ENCODE peak calls at places on chromosomes 3 and 15, in eight cellular contexts. R, E, Q, U, C, G, D and P are unnamed samples.

GRCh38 chr3:62405117-62405516 is 31.8 kb upstream of the FEZF2 start:
- DNase-seq in G (no peak), E (no peak), U (no peak), R (no peak), C (no peak), Q (no peak), D (no peak), P (no peak)

GRCh38 chr3:94285874-94286273 is 223.0 kb downstream of the NSUN3 start:
- DNase-seq in E (peak), R (no peak), U (no peak), D (no peak), Q (no peak), G (no peak), C (no peak), P (no peak)

GRCh38 chr3:158539414-158540014 is 31.5 kb upstream of the MLF1 start:
- DNase-seq in E (peak), R (peak), C (no peak), D (peak), Q (peak), G (no peak), U (peak), P (peak)

GRCh38 chr15:76903251-76903681 is 1.9 kb downstream of the SCAPER start:
- DNase-seq in U (no peak), Q (peak), G (no peak), D (peak), C (no peak), E (peak), R (no peak), P (no peak)

GRCh38 chr3:44323341-44323955 is 15.1 kb upstream of the TCAIM start:
- DNase-seq in C (peak), D (peak), U (peak), E (peak), G (no peak), R (peak), Q (peak), P (peak)

GRCh38 chr3:188673509-188674239 is 498.1 kb upstream of the TPRG1 start:
- DNase-seq in D (no peak), R (no peak), U (no peak), E (peak), G (no peak), C (no peak), Q (peak), P (no peak)

GRCh38 chr3:121330586-121330985 is 215.2 kb downstream of the POLQ start:
- DNase-seq in D (no peak), Q (no peak), R (no peak), G (no peak), C (no peak), E (no peak), U (no peak), P (no peak)

GRCh38 chr3:99842826-99843589 is 25.3 kb downstream of the CMSS1 start:
- DNase-seq in D (no peak), Q (peak), C (no peak), E (peak), G (no peak), U (no peak), R (no peak), P (no peak)

GRCh38 chr15:64182859-64183258 is 20.0 kb upstream of the PPIB start:
- DNase-seq in C (no peak), E (no peak), U (no peak), G (no peak), D (no peak), Q (no peak), R (no peak), P (no peak)

GRCh38 chr3:102141096-102141912 is 292.0 kb downstream of the NFKBIZ start:
- DNase-seq in G (no peak), C (no peak), D (no peak), Q (no peak), E (peak), U (no peak), R (no peak), P (no peak)

GRCh38 chr3:124832782-124833709 is 54.1 kb downstream of the ITGB5 start:
- DNase-seq in C (no peak), E (peak), D (no peak), U (no peak), G (no peak), Q (peak), R (no peak), P (no peak)

GRCh38 chr3:38574411-38575278 is 74.8 kb downstream of the SCN5A start:
- DNase-seq in R (peak), Q (no peak), E (no peak), D (no peak), U (no peak), C (no peak), G (no peak), P (no peak)

GRCh38 chr15:88623061-88623460 is 1.9 kb downstream of the AEN start:
- DNase-seq in D (peak), E (peak), G (no peak), C (no peak), R (no peak), U (peak), Q (peak), P (no peak)

GRCh38 chr3:70780790-70781189 is 468.4 kb upstream of the MDFIC2 start:
- DNase-seq in R (no peak), D (no peak), G (no peak), E (no peak), Q (no peak), C (no peak), U (no peak), P (no peak)

GRCh38 chr3:194346035-194346434 is 5.1 kb downstream of the CPN2 start:
- DNase-seq in G (no peak), U (no peak), D (no peak), Q (no peak), C (no peak), E (no peak), R (no peak), P (no peak)

GRCh38 chr3:177463863-177464262 is 266.6 kb upstream of the TBL1XR1 start:
- DNase-seq in C (no peak), E (peak), U (no peak), R (no peak), G (no peak), D (no peak), Q (no peak), P (no peak)

GRCh38 chr15:73270366-73271097 is 98.2 kb downstream of the HCN4 start:
- DNase-seq in C (no peak), G (no peak), D (no peak), Q (no peak), E (peak), U (no peak), R (no peak), P (no peak)

GRCh38 chr3:138944136-138944658 is 2.7 kb downstream of the FOXL2 start:
- DNase-seq in C (no peak), R (no peak), U (no peak), G (no peak), E (no peak), Q (no peak), D (no peak), P (peak)

GRCh38 chr15:58384667-58385066 is 47.1 kb upstream of the LIPC start:
- DNase-seq in D (no peak), G (no peak), U (no peak), Q (no peak), E (no peak), C (no peak), R (no peak), P (no peak)

GRCh38 chr15:85327820-85328219 is 52.6 kb upstream of the AKAP13 start:
- DNase-seq in R (no peak), C (no peak), E (no peak), U (no peak), D (no peak), G (no peak), Q (no peak), P (no peak)

GRCh38 chr15:36632196-36632595 is 52.8 kb downstream of the CDIN1 start:
- DNase-seq in G (no peak), E (peak), Q (peak), D (no peak), U (no peak), C (no peak), R (no peak), P (no peak)

GRCh38 chr3:143002083-143002712 is 828 bp downstream of the U2SURP start:
- DNase-seq in C (no peak), E (peak), R (no peak), G (no peak), U (no peak), D (peak), Q (no peak), P (no peak)

GRCh38 chr3:171461087-171461917 is 1.1 kb upstream of the TNIK start:
- DNase-seq in R (peak), G (no peak), Q (peak), E (peak), C (peak), U (peak), D (peak), P (no peak)

GRCh38 chr15:51759557-51760070 is 8.2 kb downstream of the TMOD2 start:
- DNase-seq in E (peak), U (no peak), D (no peak), G (no peak), C (no peak), Q (peak), R (no peak), P (peak)

GRCh38 chr3:178558637-178559036 is 22.4 kb downstream of the KCNMB2 start:
- DNase-seq in R (no peak), E (no peak), U (no peak), C (no peak), D (no peak), G (no peak), Q (no peak), P (no peak)

GRCh38 chr15:85792872-85793621 is 1.7 kb downstream of the KLHL25 start:
- DNase-seq in E (no peak), U (no peak), D (no peak), Q (no peak), R (no peak), C (no peak), G (no peak), P (no peak)